ENCODE peak calls at places on chromosomes 6 and 20, in nine cellular contexts. X is mesothelial cell of epicardium, J is T-helper 2 cell, M is dermis blood vessel endothelial cell, A is GF-D8, G is NCI-H1105 treated with DMSO at 0.1 percent for 48 hours, B is activated B cell treated with CpG ODN at 0.5 μM for 24 hours, O is B cell, D is hypothalamus. Z is an unnamed sample.

GRCh38 chr20:8522191-8522590 is 390.1 kb downstream of the PLCB1 start:
- DNase-seq in M (no peak), B (no peak), X (no peak), O (no peak), A (no peak), G (no peak), D (no peak), J (no peak), Z (no peak)

GRCh38 chr6:163370807-163371206 is 43.7 kb upstream of the QKI start:
- DNase-seq in A (no peak), G (no peak), X (no peak), J (no peak), D (no peak), M (no peak), B (no peak), O (no peak), Z (no peak)

GRCh38 chr6:36616888-36617521 is 22.8 kb downstream of the SRSF3 start:
- DNase-seq in X (no peak), G (peak), M (peak), A (no peak), D (no peak), O (no peak), J (no peak), B (no peak), Z (peak)

GRCh38 chr20:35305682-35306556 is 13.7 kb upstream of the FAM83C start:
- DNase-seq in X (no peak), J (peak), D (no peak), O (no peak), G (no peak), A (no peak), B (no peak), M (peak), Z (peak)

GRCh38 chr20:22303523-22303922 is 280.8 kb downstream of the FOXA2 start:
- DNase-seq in B (no peak), M (no peak), D (no peak), O (no peak), G (no peak), J (no peak), X (no peak), A (no peak), Z (no peak)

GRCh38 chr6:152680879-152681517 is 16.7 kb upstream of the MYCT1 start:
- DNase-seq in A (no peak), M (no peak), J (no peak), B (no peak), D (no peak), O (no peak), X (no peak), G (no peak), Z (no peak)

GRCh38 chr6:44003345-44004061 is 123.7 kb downstream of the MRPL14 start:
- DNase-seq in J (no peak), O (peak), X (no peak), D (no peak), M (no peak), G (no peak), A (no peak), B (no peak), Z (no peak)

GRCh38 chr6:148999921-149000589 is 253.2 kb downstream of the UST start:
- DNase-seq in D (no peak), G (no peak), X (no peak), O (peak), M (peak), B (no peak), A (no peak), J (no peak), Z (peak)

Z was measured in endothelial cell of umbilical vein.